ENCODE peak calls at places on chromosomes 4 and X, in nine cellular contexts. R, H, G, B, T, Q, I, J and C are unnamed samples.

GRCh38 chrX:129984196-129984962 is 1.9 kb downstream of the BCORL1 start:
- DNase-seq in R (peak; percentile 17), H (peak; percentile 4), G (no peak), B (no peak), T (peak; percentile 89), Q (peak; percentile 28), I (peak; percentile 32), J (no peak), C (no peak)

GRCh38 chr4:185357220-185357619 is 38.5 kb downstream of the LRP2BP start:
- DNase-seq in R (no peak), H (no peak), G (no peak), B (no peak), T (no peak), Q (no peak), I (no peak), J (no peak), C (no peak)

GRCh38 chr4:169282429-169283113 is 11.8 kb upstream of the SH3RF1 start:
- DNase-seq in R (no peak), H (no peak), G (no peak), B (no peak), T (no peak), Q (no peak), I (no peak), J (no peak), C (no peak)

GRCh38 chrX:39328661-39329060 is 527.4 kb downstream of the MID1IP1 start:
- DNase-seq in R (no peak), H (no peak), G (no peak), B (no peak), T (no peak), Q (no peak), I (no peak), J (no peak), C (no peak)

GRCh38 chrX:154542723-154543424 is 3.8 kb downstream of the G6PD start:
- DNase-seq in R (no peak), H (no peak), G (no peak), B (no peak), T (peak; percentile 79), Q (no peak), I (no peak), J (peak; percentile 63), C (no peak)

GRCh38 chr4:146442801-146443200 is 78.9 kb downstream of the SLC10A7 start:
- DNase-seq in R (no peak), H (no peak), G (no peak), B (no peak), T (no peak), Q (no peak), I (no peak), J (no peak), C (peak; percentile 72)

GRCh38 chr4:26342328-26343040 is 21.7 kb downstream of the RBPJ start:
- DNase-seq in R (no peak), H (no peak), G (no peak), B (no peak), T (no peak), Q (no peak), I (no peak), J (no peak), C (peak; percentile 93)

GRCh38 chr4:3314706-3315260 is 22.0 kb downstream of the RGS12 start:
- DNase-seq in R (no peak), H (no peak), G (no peak), B (peak; percentile 22), T (peak; percentile 45), Q (no peak), I (no peak), J (no peak), C (no peak)

GRCh38 chr4:14994242-14994641 is 8.0 kb upstream of the CPEB2 start:
- DNase-seq in R (no peak), H (no peak), G (peak; percentile 43), B (no peak), T (no peak), Q (no peak), I (no peak), J (no peak), C (peak; percentile 80)

GRCh38 chr4:87574996-87575395 is 33.3 kb upstream of the DSPP start:
- DNase-seq in R (no peak), H (no peak), G (no peak), B (no peak), T (no peak), Q (no peak), I (no peak), J (peak; percentile 32), C (no peak)

GRCh38 chr4:113760094-113760851 is 1.3 kb downstream of the CAMK2D start:
- DNase-seq in R (peak; percentile 57), H (peak; percentile 50), G (peak; percentile 54), B (no peak), T (peak; percentile 82), Q (peak; percentile 45), I (peak; percentile 31), J (peak; percentile 58), C (no peak)

GRCh38 chrX:110941906-110942305 is 146.3 kb upstream of the CHRDL1 start:
- DNase-seq in R (no peak), H (no peak), G (no peak), B (no peak), T (no peak), Q (no peak), I (no peak), J (no peak), C (no peak)

GRCh38 chr4:127124919-127125318 is 507.8 kb upstream of the INTU start:
- DNase-seq in R (no peak), H (no peak), G (peak; percentile 28), B (no peak), T (no peak), Q (no peak), I (no peak), J (no peak), C (peak; percentile 20)

GRCh38 chr4:158025131-158025530 is 147.7 kb downstream of the GASK1B start:
- DNase-seq in R (no peak), H (no peak), G (no peak), B (no peak), T (no peak), Q (no peak), I (no peak), J (no peak), C (peak; percentile 87)

GRCh38 chr4:3746701-3747581 is 19.2 kb upstream of the ADRA2C start:
- DNase-seq in R (no peak), H (no peak), G (no peak), B (no peak), T (no peak), Q (no peak), I (no peak), J (no peak), C (no peak)

GRCh38 chr4:172818901-172819300 is 349.7 kb upstream of the GALNT7 start:
- DNase-seq in R (no peak), H (no peak), G (peak; percentile 34), B (no peak), T (no peak), Q (no peak), I (no peak), J (no peak), C (no peak)

GRCh38 chr4:23584024-23584423 is 305.8 kb downstream of the PPARGC1A start:
- DNase-seq in R (no peak), H (no peak), G (no peak), B (no peak), T (no peak), Q (no peak), I (no peak), J (no peak), C (no peak)

GRCh38 chr4:183375156-183375555 is 52.9 kb upstream of the CLDN24 start:
- DNase-seq in R (no peak), H (no peak), G (no peak), B (no peak), T (no peak), Q (no peak), I (no peak), J (no peak), C (no peak)

GRCh38 chrX:154355094-154355775 is 19.2 kb downstream of the FLNA start:
- DNase-seq in R (no peak), H (no peak), G (no peak), B (no peak), T (no peak), Q (no peak), I (no peak), J (peak; percentile 82), C (no peak)

GRCh38 chr4:145266881-145267280 is 86.5 kb upstream of the OTUD4 start:
- DNase-seq in R (no peak), H (no peak), G (no peak), B (no peak), T (no peak), Q (no peak), I (no peak), J (no peak), C (no peak)

DNA sequence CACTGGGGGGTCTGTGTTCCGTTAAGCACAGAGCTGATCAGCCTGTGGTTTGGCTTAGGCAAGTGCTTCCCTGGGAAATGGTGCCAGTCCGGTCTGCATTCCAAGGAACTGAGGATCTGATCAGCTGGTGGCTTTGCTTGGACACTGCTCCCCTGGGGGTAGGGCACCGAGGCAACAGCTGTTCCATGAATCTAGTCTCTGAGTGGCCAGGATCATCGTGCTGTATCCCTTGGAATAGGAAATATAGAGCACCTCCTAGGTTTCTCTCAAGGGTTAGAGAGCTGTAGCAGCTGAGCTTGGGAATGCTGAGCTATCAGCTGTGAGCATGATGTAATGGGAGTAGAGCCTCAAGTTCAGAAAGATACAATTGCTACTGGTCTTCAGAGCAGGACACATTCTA is 863.9 kb downstream of the RAPGEF2 start:
- DNase-seq in R (peak; percentile 50), H (no peak), G (peak; percentile 10), B (no peak), T (no peak), Q (no peak), I (no peak), J (no peak), C (no peak)
- H3K4me1 ChIP-seq in R (no peaks in the 10 kb centered on the region), H (no peaks in the 10 kb centered on the region), G (no peaks in the 10 kb centered on the region), B (no peaks in the 10 kb centered on the region), T (no peaks in the 10 kb centered on the region), Q (no peaks in the 10 kb centered on the region), I (no peaks in the 10 kb centered on the region), J (no peaks in the 10 kb centered on the region), C (no peaks in the 10 kb centered on the region)

GRCh38 chr4:108166441-108167315 is 2.1 kb downstream of the LEF1 start:
- DNase-seq in R (peak; percentile 22), H (no peak), G (peak; percentile 88), B (no peak), T (peak; percentile 81), Q (peak; percentile 21), I (no peak), J (no peak), C (no peak)
- H3K27me3 ChIP-seq in R (no peaks in the 10 kb centered on the region), H (peaks cover 3% of the 10 kb centered on the region), G (peaks cover 10% of the 10 kb centered on the region), B (peaks cover 74% of the 10 kb centered on the region), T (peaks cover 63% of the 10 kb centered on the region), Q (peaks cover 94% of the 10 kb centered on the region), I (peaks cover 39% of the 10 kb centered on the region), J (no peaks in the 10 kb centered on the region), C (peaks cover 31% of the 10 kb centered on the region)

DNA sequence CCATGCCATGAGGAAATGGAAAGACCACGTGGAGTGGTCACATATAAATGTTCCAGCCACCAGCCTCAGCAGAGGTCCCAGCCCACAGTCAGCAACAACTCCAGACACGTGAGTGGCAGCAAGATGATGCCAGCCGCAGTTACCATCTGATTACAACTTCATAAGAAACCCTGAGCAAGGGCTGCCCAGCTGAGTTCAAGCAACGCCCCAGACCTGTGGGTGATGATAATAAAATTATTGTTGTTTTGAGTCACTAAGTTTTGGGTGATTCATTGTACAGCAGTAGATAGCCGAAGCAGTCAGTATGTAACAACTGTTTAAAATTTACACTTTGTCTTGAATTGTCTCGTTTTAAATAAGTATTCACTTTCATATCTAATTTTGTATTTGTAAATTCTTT is 5.8 kb upstream of the CCNG2 start:
- DNase-seq in R (no peak), H (no peak), G (no peak), B (no peak), T (no peak), Q (no peak), I (no peak), J (no peak), C (no peak)
- H3K4me1 ChIP-seq in R (no peaks in the 10 kb centered on the region), H (peaks cover 16% of the 10 kb centered on the region), G (no peaks in the 10 kb centered on the region), B (no peaks in the 10 kb centered on the region), T (peaks cover 46% of the 10 kb centered on the region), Q (peaks cover 8% of the 10 kb centered on the region), I (peaks cover 10% of the 10 kb centered on the region), J (no peaks in the 10 kb centered on the region), C (peaks cover 21% of the 10 kb centered on the region)

GRCh38 chrX:152638443-152638904 is 779 bp downstream of the GABRQ start:
- DNase-seq in R (no peak), H (no peak), G (no peak), B (no peak), T (no peak), Q (no peak), I (no peak), J (no peak), C (no peak)
- H3K27me3 ChIP-seq in R (no peaks in the 10 kb centered on the region), H (no peaks in the 10 kb centered on the region), G (no peaks in the 10 kb centered on the region), B (peaks cover 58% of the 10 kb centered on the region), T (peaks cover 17% of the 10 kb centered on the region), Q (peaks cover 22% of the 10 kb centered on the region), I (peaks cover 6% of the 10 kb centered on the region), J (peaks cover 24% of the 10 kb centered on the region), C (peaks cover 36% of the 10 kb centered on the region)